ENCODE peak calls at places on chromosome 1, in nine cellular contexts. K is activated naive CD4-positive, alpha-beta T cell; A is endodermal cell; J is neural crest cell; S is AG04450; U is activated effector memory CD4-positive, alpha-beta T cell treated with anti-CD3 and anti-CD28 coated beads, Interleukin-2, amount 50 U/mL, for 16 hours; T is activated CD4-positive, alpha-beta T cell treated with anti-CD3 and anti-CD28 coated beads, Interleukin-2, amount 10 ng/mL, durations not matched to agents 24 days and 14 days; D is iPS-NIHi11; E is WTC11. W is an unnamed sample.

GRCh38 chr1:46219551-46220520 is 16.7 kb downstream of the LURAP1 start:
- DNase-seq in D (no peak), U (no peak), A (no peak), K (no peak), S (no peak), J (no peak), T (no peak), E (no peak), W (no peak)

GRCh38 chr1:161899091-161899490 is 124.6 kb downstream of the OLFML2B start:
- DNase-seq in K (no peak), A (no peak), J (no peak), S (no peak), D (no peak), E (no peak), U (no peak), T (no peak), W (no peak)

GRCh38 chr1:181083842-181084605 is 4.5 kb upstream of the IER5 start:
- DNase-seq in E (peak; percentile 50), K (peak; percentile 17), D (peak; percentile 44), A (peak; percentile 81), U (peak; percentile 80), S (no peak), J (no peak), T (peak; percentile 88), W (peak; percentile 52)

GRCh38 chr1:46639547-46639946 is 22.9 kb upstream of the MOB3C start:
- DNase-seq in E (no peak), K (no peak), S (no peak), D (no peak), T (no peak), A (no peak), U (no peak), J (no peak), W (no peak)

GRCh38 chr1:172629170-172629569 is 29.7 kb upstream of the FASLG start:
- DNase-seq in J (no peak), A (no peak), E (no peak), U (no peak), T (no peak), D (no peak), K (no peak), S (no peak), W (no peak)

GRCh38 chr1:159008744-159009188 is 941 bp upstream of the IFI16 start:
- DNase-seq in J (no peak), T (peak; percentile 90), U (peak; percentile 79), S (no peak), E (no peak), A (no peak), K (peak; percentile 11), D (no peak), W (no peak)

GRCh38 chr1:212667223-212668139 is 32.2 kb downstream of the BATF3 start:
- DNase-seq in U (no peak), T (no peak), E (no peak), D (no peak), K (no peak), S (peak; percentile 79), A (peak; percentile 78), J (no peak), W (no peak)

GRCh38 chr1:111754964-111755320 is 759 bp upstream of the DDX20 start:
- DNase-seq in K (no peak), T (peak; percentile 80), S (no peak), J (peak; percentile 40), U (peak; percentile 76), A (peak; percentile 85), D (peak; percentile 58), E (no peak), W (peak; percentile 56)

GRCh38 chr1:21703318-21703963 is 34.3 kb upstream of the RAP1GAP start:
- DNase-seq in J (no peak), A (no peak), U (no peak), S (peak; percentile 21), K (no peak), D (peak; percentile 23), E (no peak), T (peak; percentile 60), W (peak; percentile 42)

GRCh38 chr1:118115567-118116272 is 69.3 kb downstream of the SPAG17 start:
- DNase-seq in K (no peak), A (no peak), T (no peak), E (no peak), D (no peak), U (no peak), S (no peak), J (no peak), W (no peak)

GRCh38 chr1:22517936-22518335 is 45.4 kb upstream of the EPHA8 start:
- DNase-seq in K (no peak), T (no peak), J (no peak), U (no peak), S (no peak), D (no peak), E (no peak), A (peak; percentile 29), W (no peak)

GRCh38 chr1:86155061-86155806 is 1.3 kb downstream of the COL24A1 start:
- DNase-seq in D (peak; percentile 51), J (peak; percentile 14), T (no peak), S (no peak), A (peak; percentile 82), K (no peak), E (peak; percentile 38), U (no peak), W (no peak)

GRCh38 chr1:11558286-11558685 is 79.3 kb downstream of the DISP3 start:
- DNase-seq in D (no peak), J (no peak), A (peak; percentile 65), U (no peak), T (no peak), K (no peak), E (peak; percentile 35), S (no peak), W (no peak)

GRCh38 chr1:29211086-29212030 is 19.4 kb downstream of the MECR start:
- DNase-seq in T (no peak), J (no peak), E (no peak), U (no peak), K (no peak), D (no peak), S (no peak), A (no peak), W (no peak)

GRCh38 chr1:175400811-175401210 is 208.2 kb upstream of the KIAA0040 start:
- DNase-seq in A (no peak), K (no peak), E (no peak), U (no peak), S (no peak), T (no peak), D (no peak), J (no peak), W (no peak)

GRCh38 chr1:192639607-192640368 is 3.8 kb downstream of the RGS13 start:
- DNase-seq in T (no peak), D (no peak), K (no peak), E (no peak), J (no peak), U (no peak), A (no peak), S (peak; percentile 10), W (no peak)

GRCh38 chr1:69451196-69451595 is 116.5 kb upstream of the LRRC7 start:
- DNase-seq in K (no peak), U (no peak), T (no peak), D (peak; percentile 29), E (peak; percentile 20), J (no peak), S (no peak), A (peak; percentile 67), W (no peak)

GRCh38 chr1:42173155-42173933 is 8.8 kb upstream of the GUCA2A start:
- DNase-seq in U (peak; percentile 89), K (peak; percentile 62), J (peak; percentile 79), D (peak; percentile 86), A (peak; percentile 93), E (peak; percentile 82), T (peak; percentile 89), S (no peak), W (peak; percentile 47)

GRCh38 chr1:12436345-12436658 is 181.7 kb downstream of the DHRS3 start:
- DNase-seq in D (no peak), E (no peak), T (no peak), U (no peak), J (no peak), A (no peak), S (no peak), K (no peak), W (no peak)

GRCh38 chr1:168726311-168726710 is 2.7 kb downstream of the DPT start:
- DNase-seq in T (no peak), U (no peak), S (no peak), J (no peak), D (no peak), K (no peak), E (no peak), A (no peak), W (no peak)

GRCh38 chr1:2091611-2092604 is 41.7 kb downstream of the PRKCZ start:
- DNase-seq in A (peak; percentile 92), D (peak; percentile 85), E (peak; percentile 83), K (peak; percentile 21), T (peak; percentile 81), J (peak; percentile 61), S (no peak), U (peak; percentile 80), W (no peak)

GRCh38 chr1:97192872-97193572 is 471.4 kb downstream of the PTBP2 start:
- DNase-seq in E (no peak), A (no peak), J (no peak), T (no peak), D (peak; percentile 23), U (no peak), K (no peak), S (peak; percentile 93), W (no peak)

GRCh38 chr1:99691175-99691574 is 45.3 kb downstream of the PALMD start:
- DNase-seq in D (no peak), S (no peak), T (no peak), K (no peak), J (no peak), E (no peak), U (no peak), A (no peak), W (no peak)

GRCh38 chr1:209685835-209686234 is 10.6 kb downstream of the G0S2 start:
- DNase-seq in A (no peak), J (no peak), D (no peak), K (no peak), T (peak; percentile 88), E (peak; percentile 25), U (peak; percentile 68), S (no peak), W (no peak)

W was measured in HAP-1.